ENCODE peak calls at places on chromosome 13, in five cellular contexts. G is NCI-H1105; B is pons; V is AG08395; J is activated CD8-positive, alpha-beta memory T cell treated with anti-CD3 and anti-CD28 coated beads for 1 hour. C is an unnamed sample.

GRCh38 chr13:27833206-27833605 is 40.9 kb downstream of the GSX1 start:
- DNase-seq in G (no peak), B (no peak), V (no peak), J (no peak), C (no peak)

GRCh38 chr13:31267126-31267784 is 67.5 kb downstream of the B3GLCT start:
- DNase-seq in G (no peak), B (no peak), V (no peak), J (no peak), C (peak)

GRCh38 chr13:99525967-99526366 is 24.7 kb downstream of the TM9SF2 start:
- DNase-seq in G (no peak), B (no peak), V (no peak), J (no peak), C (no peak)

GRCh38 chr13:51524846-51525566 is 59.3 kb upstream of the WDFY2 start:
- DNase-seq in G (no peak), B (no peak), V (peak), J (no peak), C (no peak)

GRCh38 chr13:97826421-97826965 is 127.0 kb upstream of the IPO5 start:
- DNase-seq in G (no peak), B (no peak), V (no peak), J (no peak), C (no peak)

GRCh38 chr13:50484472-50485113 is 358.9 kb downstream of the DLEU7 start:
- DNase-seq in G (no peak), B (peak), V (no peak), J (no peak), C (no peak)

GRCh38 chr13:33186851-33187250 is 98.7 kb downstream of the STARD13 start:
- DNase-seq in G (no peak), B (no peak), V (no peak), J (no peak), C (peak)

GRCh38 chr13:99421758-99422555 is 79.3 kb upstream of the TM9SF2 start:
- DNase-seq in G (no peak), B (no peak), V (no peak), J (no peak), C (no peak)

GRCh38 chr13:34817246-34817645 is 124.8 kb upstream of the NBEA start:
- DNase-seq in G (no peak), B (no peak), V (no peak), J (no peak), C (no peak)

GRCh38 chr13:50209646-50210045 is 194.4 kb downstream of the KCNRG start:
- DNase-seq in G (no peak), B (no peak), V (no peak), J (no peak), C (no peak)

GRCh38 chr13:102091231-102091630 is 310.6 kb downstream of the FGF14 start:
- DNase-seq in G (peak), B (no peak), V (no peak), J (no peak), C (no peak)

GRCh38 chr13:77861716-77862115 is 56.9 kb downstream of the EDNRB start:
- DNase-seq in G (no peak), B (no peak), V (no peak), J (no peak), C (no peak)

GRCh38 chr13:32261567-32261966 is 53.6 kb downstream of the ZAR1L start:
- DNase-seq in G (no peak), B (peak), V (peak), J (no peak), C (peak)

GRCh38 chr13:80928241-80928640 is 587.3 kb upstream of the SPRY2 start:
- DNase-seq in G (no peak), B (no peak), V (no peak), J (no peak), C (no peak)

C was measured in myocyte.